ENCODE peak calls at places on chromosomes 13 and 19, in seven cellular contexts. K is body of pancreas; B is uterus; H is CD4-positive, alpha-beta T cell; U is breast epithelium; N is GM23248; V is heart right ventricle. P is an unnamed sample.

GRCh38 chr19:21750586-21751128 is 16.7 kb downstream of the ZNF100 start:
- DNase-seq in N (no peak), H (no peak), B (no peak), K (no peak), U (no peak), V (no peak), P (no peak)

GRCh38 chr19:55454787-55455243 is 6.6 kb downstream of the ISOC2 start:
- DNase-seq in H (peak), B (no peak), U (no peak), K (no peak), V (no peak), N (peak), P (peak)

GRCh38 chr13:62524498-62524897 is 1108.8 kb upstream of the PCDH20 start:
- DNase-seq in K (no peak), U (no peak), V (no peak), H (no peak), B (no peak), N (no peak), P (no peak)

GRCh38 chr13:111027481-111028439 is 87.3 kb upstream of the ARHGEF7 start:
- DNase-seq in B (no peak), K (no peak), H (no peak), U (no peak), V (no peak), N (no peak), P (no peak)

GRCh38 chr13:24280722-24281121 is 28.7 kb upstream of the C1QTNF9 start:
- DNase-seq in B (no peak), U (no peak), V (no peak), H (no peak), N (no peak), K (no peak), P (no peak)

GRCh38 chr13:78820541-78820940 is 161.6 kb upstream of the OBI1 start:
- DNase-seq in V (no peak), N (no peak), H (no peak), K (no peak), U (no peak), B (no peak), P (no peak)

GRCh38 chr19:18486746-18487145 is 35.1 kb downstream of the ELL start:
- DNase-seq in V (no peak), H (no peak), B (no peak), N (no peak), K (no peak), U (no peak), P (no peak)

GRCh38 chr13:73835138-73835721 is 299.0 kb downstream of the KLF12 start:
- DNase-seq in H (no peak), K (no peak), U (no peak), B (no peak), N (peak), V (no peak), P (no peak)

GRCh38 chr13:22726721-22727120 is 454.1 kb upstream of the SGCG start:
- DNase-seq in V (no peak), U (no peak), K (no peak), B (no peak), N (no peak), H (no peak), P (no peak)

GRCh38 chr13:66835040-66835628 is 395.0 kb downstream of the PCDH9 start:
- DNase-seq in U (no peak), B (peak), K (peak), N (no peak), V (peak), H (no peak), P (peak)

GRCh38 chr13:80334582-80335260 is 6.2 kb downstream of the SPRY2 start:
- DNase-seq in V (no peak), U (no peak), H (no peak), K (no peak), B (no peak), N (peak), P (no peak)

GRCh38 chr19:2474232-2475017 is 1.5 kb upstream of the GADD45B start:
- DNase-seq in H (peak), V (peak), U (peak), N (peak), K (peak), B (peak), P (no peak)

GRCh38 chr19:7455600-7456296 is 33.1 kb downstream of the PEX11G start:
- DNase-seq in H (no peak), N (no peak), B (no peak), U (no peak), K (no peak), V (no peak), P (no peak)

GRCh38 chr13:86986448-86986847 is 684.7 kb upstream of the SLITRK5 start:
- DNase-seq in N (peak), B (no peak), U (no peak), K (no peak), V (no peak), H (no peak), P (no peak)

GRCh38 chr13:78978381-78978998 is 319.5 kb upstream of the OBI1 start:
- DNase-seq in N (peak), K (peak), H (peak), B (peak), V (peak), U (no peak), P (no peak)

GRCh38 chr19:39110263-39110967 is 15.2 kb upstream of the PAK4 start:
- DNase-seq in H (peak), N (peak), V (peak), U (peak), K (peak), B (no peak), P (peak)

GRCh38 chr19:17482877-17483604 is 12.7 kb downstream of the SLC27A1 start:
- DNase-seq in H (no peak), N (no peak), K (no peak), B (no peak), U (no peak), V (no peak), P (no peak)

GRCh38 chr19:35734273-35734672 is 8.0 kb downstream of the IGFLR1 start:
- DNase-seq in U (no peak), H (no peak), K (no peak), N (no peak), B (no peak), V (no peak), P (no peak)

GRCh38 chr13:66887088-66887487 is 343.0 kb downstream of the PCDH9 start:
- DNase-seq in B (no peak), N (no peak), V (peak), U (no peak), H (no peak), K (no peak), P (peak)

GRCh38 chr19:49546825-49547565 is 19.2 kb downstream of the RCN3 start:
- DNase-seq in U (peak), B (peak), V (peak), K (peak), H (no peak), N (peak), P (no peak)

GRCh38 chr13:34155931-34156607 is 338.1 kb downstream of the RFC3 start:
- DNase-seq in U (no peak), V (no peak), B (no peak), K (no peak), H (no peak), N (peak), P (peak)

GRCh38 chr19:14677464-14677863 is 2.8 kb upstream of the ADGRE3 start:
- DNase-seq in V (no peak), U (no peak), H (no peak), K (no peak), N (no peak), B (no peak), P (no peak)

GRCh38 chr19:58434217-58434616 is 5.7 kb downstream of the ZNF132 start:
- DNase-seq in N (peak), K (no peak), H (no peak), V (no peak), U (no peak), B (no peak), P (no peak)

GRCh38 chr19:18541258-18541991 is 1.9 kb downstream of the FKBP8 start:
- DNase-seq in V (no peak), N (peak), K (no peak), B (no peak), H (no peak), U (no peak), P (no peak)

GRCh38 chr13:31198524-31198923 is 1.3 kb upstream of the B3GLCT start:
- DNase-seq in K (no peak), N (no peak), B (no peak), U (no peak), H (no peak), V (no peak), P (no peak)

GRCh38 chr19:55441692-55442321 is 1.3 kb downstream of the SHISA7 start:
- DNase-seq in U (no peak), B (no peak), K (no peak), N (no peak), H (no peak), V (no peak), P (no peak)

GRCh38 chr13:45143346-45143751 is 23.0 kb downstream of the GTF2F2 start:
- DNase-seq in V (no peak), K (no peak), B (no peak), U (no peak), H (no peak), N (no peak), P (peak)

GRCh38 chr19:2422951-2423880 is 4.2 kb downstream of the TIMM13 start:
- DNase-seq in N (no peak), B (no peak), U (no peak), K (peak), H (no peak), V (no peak), P (no peak)

GRCh38 chr13:30690282-30691188 is 44.8 kb upstream of the ALOX5AP start:
- DNase-seq in N (peak), H (peak), K (no peak), V (peak), B (peak), U (peak), P (no peak)

GRCh38 chr19:652467-653389 is 10.3 kb downstream of the RNF126 start:
- DNase-seq in K (no peak), U (no peak), N (no peak), H (no peak), B (no peak), V (no peak), P (no peak)

GRCh38 chr19:3250675-3251074 is 26.2 kb downstream of the CELF5 start:
- DNase-seq in U (no peak), K (peak), H (peak), N (peak), V (no peak), B (no peak), P (no peak)

GRCh38 chr13:21538753-21539152 is 65.2 kb downstream of the MICU2 start:
- DNase-seq in H (no peak), K (no peak), U (no peak), B (no peak), N (no peak), V (no peak), P (no peak)

GRCh38 chr19:37979547-37980082 is 72.6 kb downstream of the SIPA1L3 start:
- DNase-seq in H (no peak), B (no peak), U (peak), K (no peak), V (no peak), N (no peak), P (no peak)

GRCh38 chr19:42150940-42151339 is 18.7 kb upstream of the POU2F2 start:
- DNase-seq in V (no peak), B (no peak), H (no peak), N (no peak), U (no peak), K (no peak), P (no peak)

GRCh38 chr13:105991622-105992254 is 543.7 kb downstream of the EFNB2 start:
- DNase-seq in N (peak), K (peak), H (no peak), B (no peak), U (peak), V (no peak), P (no peak)

GRCh38 chr13:62631614-62632013 is 1216.0 kb upstream of the PCDH20 start:
- DNase-seq in U (no peak), H (no peak), N (no peak), K (no peak), V (no peak), B (no peak), P (no peak)

GRCh38 chr13:113839536-113840204 is 24.2 kb downstream of the GAS6 start:
- DNase-seq in N (no peak), B (no peak), U (no peak), V (no peak), H (no peak), K (peak), P (no peak)

GRCh38 chr13:77056382-77056781 is 29.4 kb upstream of the FBXL3 start:
- DNase-seq in K (no peak), V (no peak), B (no peak), N (no peak), H (no peak), U (no peak), P (no peak)

GRCh38 chr13:30863231-30863630 is 42.8 kb upstream of the MEDAG start:
- DNase-seq in B (no peak), K (no peak), U (no peak), H (no peak), N (no peak), V (no peak), P (no peak)

DNA sequence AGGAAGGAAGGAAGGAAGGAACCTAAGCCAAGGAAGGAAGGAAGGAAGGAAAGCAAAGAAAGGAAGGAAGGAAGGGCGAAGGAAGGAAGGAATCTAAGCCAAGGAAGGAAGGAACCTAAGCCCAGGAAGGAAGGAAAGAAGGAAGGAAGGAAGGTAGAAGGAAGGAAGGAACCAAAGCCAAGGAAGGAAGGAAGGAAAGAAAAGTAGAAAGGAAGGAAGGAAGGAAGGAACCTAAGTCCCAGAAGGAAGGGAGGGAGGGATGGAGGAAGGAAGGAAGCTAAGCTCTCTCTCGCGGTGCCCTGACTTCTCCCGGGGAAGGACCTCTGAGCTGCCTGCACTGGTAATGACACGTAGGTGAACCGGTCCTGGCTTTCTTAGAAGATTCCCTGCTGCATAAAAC is 1.3 kb upstream of the RUBCNL start:
- DNase-seq in N (no peak), B (no peak), K (no peak), V (no peak), H (no peak), U (no peak), P (no peak)
- H3K27ac ChIP-seq in N (no peak), B (no peak), K (peak), V (no peak), H (no peak), U (peak), P (no peak)

DNA sequence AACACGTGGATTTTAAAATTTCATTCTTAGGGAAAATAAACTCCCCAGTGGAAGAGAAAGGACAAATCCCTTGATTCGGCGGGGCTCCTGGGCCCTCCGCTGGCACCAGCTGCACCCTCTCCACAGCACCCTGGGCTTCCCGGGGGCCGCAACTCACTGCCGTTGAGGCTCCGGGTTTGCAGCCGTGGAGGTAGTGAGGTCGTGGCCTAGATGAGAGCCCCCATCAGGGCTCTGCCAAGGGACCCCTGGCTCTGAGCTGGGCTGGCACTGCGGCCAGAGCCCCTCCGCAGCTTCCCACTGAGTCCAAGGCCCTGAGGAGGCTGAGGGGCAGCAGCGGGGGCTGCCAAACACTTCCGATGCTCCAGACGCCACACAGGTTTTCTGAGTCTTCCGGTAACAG is 133.7 kb upstream of the MCF2L start:
- DNase-seq in U (no peak), V (no peak), B (no peak), H (no peak), N (no peak), K (no peak), P (no peak)
- H3K27ac ChIP-seq in U (no peak), V (no peak), B (no peak), H (no peak), N (no peak), K (no peak), P (no peak)

DNA sequence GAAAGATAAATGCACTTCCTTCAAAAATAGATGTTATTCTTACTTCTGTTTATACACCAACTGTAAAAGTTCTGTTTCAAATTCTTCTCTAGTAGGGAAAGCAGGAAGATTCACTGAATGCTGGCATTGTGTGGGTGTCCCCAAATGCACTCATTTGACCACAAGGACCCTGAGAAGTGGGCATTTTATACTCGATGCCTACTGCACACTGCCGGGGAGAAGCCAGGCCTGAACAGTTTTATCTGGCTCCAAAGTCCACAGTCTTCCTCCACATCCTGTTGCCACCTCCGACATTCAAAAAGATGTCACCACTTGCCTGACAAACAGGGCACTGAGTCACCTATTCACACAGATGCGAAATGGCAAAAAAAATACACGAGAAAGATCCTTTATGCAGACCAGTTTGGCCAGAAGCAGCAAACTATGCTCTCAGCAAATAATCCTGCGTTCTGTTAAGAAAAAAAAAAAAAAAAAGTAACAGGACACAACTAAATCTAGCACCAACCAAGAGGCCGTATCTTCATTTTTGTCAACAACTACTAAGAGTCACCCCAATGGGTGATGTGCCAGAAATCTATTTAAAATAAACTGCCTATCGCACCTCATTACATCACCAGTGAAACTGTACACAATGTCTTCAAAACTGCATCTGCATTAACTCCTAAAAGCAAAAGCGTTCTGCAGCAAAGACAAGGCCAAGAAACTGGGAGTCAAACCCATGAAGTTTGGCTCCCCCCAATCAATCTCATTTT is 6.2 kb downstream of the ZC3H4 start:
- DNase-seq in V (no peak), B (no peak), K (no peak), N (peak), H (peak), U (no peak), P (no peak)
- H3K27ac ChIP-seq in V (peak), B (peak), K (peak), N (peak), H (peak), U (peak), P (peak)

GRCh38 chr13:98173431-98173921 is 3.6 kb downstream of the RNF113B start:
- DNase-seq in V (no peak), H (no peak), K (peak), B (peak), N (peak), U (no peak), P (no peak)
- H3K27ac ChIP-seq in V (peak), H (no peak), K (peak), B (peak), N (peak), U (peak), P (peak)

GRCh38 chr13:100666124-100666523 is 8.5 kb downstream of the TMTC4 start:
- DNase-seq in V (no peak), B (no peak), U (no peak), K (no peak), N (no peak), H (no peak), P (no peak)

GRCh38 chr13:100664171-100664900 is 10.3 kb downstream of the TMTC4 start:
- DNase-seq in N (no peak), K (no peak), U (no peak), V (no peak), B (no peak), H (no peak), P (no peak)

GRCh38 chr13:100662470-100663211 is 12.0 kb downstream of the TMTC4 start:
- DNase-seq in U (no peak), V (no peak), B (no peak), H (no peak), K (no peak), N (no peak), P (no peak)

GRCh38 chr13:100667894-100668293 is 6.7 kb downstream of the TMTC4 start:
- DNase-seq in V (no peak), K (no peak), N (no peak), B (no peak), U (no peak), H (no peak), P (no peak)

DNA sequence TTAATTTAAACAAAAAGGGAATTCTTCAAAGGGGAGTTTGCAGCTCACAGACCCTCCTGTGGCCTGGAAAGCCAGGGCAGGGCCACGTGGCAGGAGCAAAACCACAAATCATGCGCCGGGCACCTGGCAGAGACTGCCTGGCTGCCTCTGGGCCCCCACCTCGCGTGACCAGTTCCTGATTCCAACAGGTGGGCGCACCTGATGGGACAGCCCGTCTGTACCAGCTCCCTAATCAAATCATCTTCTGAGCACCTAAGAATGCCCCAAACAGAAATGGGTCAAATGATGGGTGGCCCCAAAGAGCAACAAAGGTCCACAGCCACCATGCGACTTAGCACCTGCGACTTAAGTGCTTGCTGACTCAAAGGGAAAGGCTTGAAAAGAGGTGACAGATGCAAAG is 9.2 kb downstream of the TMTC4 start:
- DNase-seq in U (no peak), K (no peak), V (no peak), H (no peak), B (no peak), N (no peak), P (no peak)
- H3K27ac ChIP-seq in U (no peak), K (no peak), V (no peak), H (no peak), B (no peak), N (no peak), P (peak)